ENCODE peak calls at places on chromosomes 1 and 21, in nine cellular contexts. One of them, this sample, is unnamed.

GRCh38 chr1:13828454-13829151 is 128.6 kb downstream of the PRDM2 start:
- DNase-seq in RWPE2: no peak
- DNase-seq in AG04450: no peak
- DNase-seq in ascending aorta: no peak
- DNase-seq in fibroblast of lung: no peak
- DNase-seq in colonic mucosa: peak
- DNase-seq in breast epithelium: peak
- DNase-seq in A549: peak
- DNase-seq in suprapubic skin: peak
- DNase-seq in this sample: no peak

GRCh38 chr21:42031241-42031640 is 21.1 kb upstream of the ZBTB21 start:
- DNase-seq in colonic mucosa: no peak
- DNase-seq in AG04450: no peak
- DNase-seq in suprapubic skin: no peak
- DNase-seq in fibroblast of lung: no peak
- DNase-seq in ascending aorta: no peak
- DNase-seq in A549: no peak
- DNase-seq in RWPE2: no peak
- DNase-seq in breast epithelium: peak
- DNase-seq in this sample: no peak

GRCh38 chr1:157154940-157155514 is 16.8 kb upstream of the ETV3 start:
- DNase-seq in ascending aorta: no peak
- DNase-seq in colonic mucosa: peak
- DNase-seq in suprapubic skin: no peak
- DNase-seq in A549: peak
- DNase-seq in AG04450: no peak
- DNase-seq in breast epithelium: no peak
- DNase-seq in fibroblast of lung: peak
- DNase-seq in RWPE2: no peak
- DNase-seq in this sample: peak

GRCh38 chr1:100075773-100076172 is 57.0 kb downstream of the SASS6 start:
- DNase-seq in ascending aorta: no peak
- DNase-seq in fibroblast of lung: no peak
- DNase-seq in AG04450: no peak
- DNase-seq in colonic mucosa: no peak
- DNase-seq in RWPE2: no peak
- DNase-seq in suprapubic skin: no peak
- DNase-seq in breast epithelium: no peak
- DNase-seq in A549: no peak
- DNase-seq in this sample: no peak

GRCh38 chr1:58575831-58576726 is 973 bp downstream of the TACSTD2 start:
- DNase-seq in ascending aorta: no peak
- DNase-seq in suprapubic skin: no peak
- DNase-seq in RWPE2: peak
- DNase-seq in fibroblast of lung: no peak
- DNase-seq in A549: no peak
- DNase-seq in breast epithelium: no peak
- DNase-seq in AG04450: no peak
- DNase-seq in colonic mucosa: peak
- DNase-seq in this sample: no peak

GRCh38 chr21:23020969-23021368 is 2022.8 kb downstream of the NCAM2 start:
- DNase-seq in colonic mucosa: no peak
- DNase-seq in AG04450: no peak
- DNase-seq in breast epithelium: no peak
- DNase-seq in RWPE2: no peak
- DNase-seq in ascending aorta: no peak
- DNase-seq in fibroblast of lung: no peak
- DNase-seq in A549: no peak
- DNase-seq in suprapubic skin: no peak
- DNase-seq in this sample: no peak

GRCh38 chr21:37874904-37875780 is 41.1 kb downstream of the KCNJ6 start:
- DNase-seq in RWPE2: no peak
- DNase-seq in breast epithelium: no peak
- DNase-seq in fibroblast of lung: no peak
- DNase-seq in AG04450: no peak
- DNase-seq in colonic mucosa: no peak
- DNase-seq in ascending aorta: no peak
- DNase-seq in A549: no peak
- DNase-seq in suprapubic skin: no peak
- DNase-seq in this sample: no peak

GRCh38 chr1:15965228-15965767 is 10.6 kb downstream of the ZBTB17 start:
- DNase-seq in AG04450: no peak
- DNase-seq in colonic mucosa: no peak
- DNase-seq in suprapubic skin: peak
- DNase-seq in A549: no peak
- DNase-seq in RWPE2: no peak
- DNase-seq in breast epithelium: no peak
- DNase-seq in fibroblast of lung: peak
- DNase-seq in ascending aorta: no peak
- DNase-seq in this sample: no peak

GRCh38 chr1:2031546-2032540 is 12.7 kb downstream of the GABRD start:
- DNase-seq in suprapubic skin: no peak
- DNase-seq in fibroblast of lung: no peak
- DNase-seq in colonic mucosa: no peak
- DNase-seq in breast epithelium: peak
- DNase-seq in AG04450: no peak
- DNase-seq in ascending aorta: no peak
- DNase-seq in RWPE2: no peak
- DNase-seq in A549: no peak
- DNase-seq in this sample: no peak

GRCh38 chr1:19909392-19909791 is 14.0 kb downstream of the PLA2G2E start:
- DNase-seq in colonic mucosa: no peak
- DNase-seq in A549: no peak
- DNase-seq in ascending aorta: no peak
- DNase-seq in AG04450: no peak
- DNase-seq in breast epithelium: no peak
- DNase-seq in fibroblast of lung: no peak
- DNase-seq in RWPE2: no peak
- DNase-seq in suprapubic skin: no peak
- DNase-seq in this sample: no peak

DNA sequence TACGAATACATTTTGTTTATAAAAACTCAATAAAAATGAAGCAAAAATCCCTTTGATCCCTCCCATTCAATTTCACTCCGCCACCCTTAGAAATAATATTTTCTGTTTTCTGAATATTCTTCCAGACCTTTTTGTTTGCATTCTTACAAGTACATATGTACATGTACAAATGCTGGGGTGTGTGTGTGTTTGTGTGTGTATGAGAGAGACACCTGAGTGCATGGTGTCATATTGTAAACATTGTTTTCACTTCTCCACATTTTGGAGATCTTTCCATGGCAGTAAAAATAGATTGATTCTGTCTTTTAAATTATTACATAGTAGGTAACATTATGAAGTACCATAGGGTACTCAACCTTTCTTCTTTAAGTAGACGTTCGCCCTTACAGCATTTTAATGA is 1.2 kb upstream of the MPC2 start:
- DNase-seq in fibroblast of lung: no peak
- DNase-seq in A549: peak
- DNase-seq in AG04450: no peak
- DNase-seq in suprapubic skin: no peak
- DNase-seq in breast epithelium: no peak
- DNase-seq in colonic mucosa: no peak
- DNase-seq in RWPE2: no peak
- DNase-seq in ascending aorta: no peak
- DNase-seq in this sample: no peak
- H3K4me3 ChIP-seq in fibroblast of lung: peak
- H3K4me3 ChIP-seq in A549: peak
- H3K4me3 ChIP-seq in AG04450: peak
- H3K4me3 ChIP-seq in suprapubic skin: peak
- H3K4me3 ChIP-seq in breast epithelium: peak
- H3K4me3 ChIP-seq in colonic mucosa: peak
- H3K4me3 ChIP-seq in RWPE2: peak
- H3K4me3 ChIP-seq in ascending aorta: peak
- H3K4me3 ChIP-seq in this sample: peak

GRCh38 chr1:211935448-211935970 is 99.8 kb downstream of the INTS7 start:
- DNase-seq in suprapubic skin: no peak
- DNase-seq in RWPE2: no peak
- DNase-seq in breast epithelium: no peak
- DNase-seq in AG04450: no peak
- DNase-seq in fibroblast of lung: no peak
- DNase-seq in colonic mucosa: no peak
- DNase-seq in A549: no peak
- DNase-seq in ascending aorta: no peak
- DNase-seq in this sample: no peak
- H3K27ac ChIP-seq in suprapubic skin: no peak
- H3K27ac ChIP-seq in RWPE2: no peak
- H3K27ac ChIP-seq in breast epithelium: no peak
- H3K27ac ChIP-seq in AG04450: no peak
- H3K27ac ChIP-seq in fibroblast of lung: no peak
- H3K27ac ChIP-seq in colonic mucosa: no peak
- H3K27ac ChIP-seq in A549: no peak
- H3K27ac ChIP-seq in ascending aorta: no peak
- H3K27ac ChIP-seq in this sample: no peak

GRCh38 chr1:245322673-245323072 is 167.9 kb downstream of the KIF26B start:
- DNase-seq in colonic mucosa: no peak
- DNase-seq in RWPE2: no peak
- DNase-seq in fibroblast of lung: no peak
- DNase-seq in AG04450: no peak
- DNase-seq in breast epithelium: no peak
- DNase-seq in suprapubic skin: no peak
- DNase-seq in ascending aorta: no peak
- DNase-seq in A549: no peak
- DNase-seq in this sample: no peak
- TF ChIP-seq CTCF in colonic mucosa: no peak
- TF ChIP-seq CTCF in RWPE2: peak
- TF ChIP-seq CTCF in fibroblast of lung: no peak
- TF ChIP-seq CTCF in AG04450: no peak
- TF ChIP-seq CTCF in breast epithelium: no peak
- TF ChIP-seq CTCF in suprapubic skin: no peak
- TF ChIP-seq CTCF in ascending aorta: no peak
- TF ChIP-seq CTCF in A549: no peak
- TF ChIP-seq CTCF in this sample: no peak

GRCh38 chr1:201739054-201739453 is 89.9 kb upstream of the IPO9 start:
- DNase-seq in suprapubic skin: no peak
- DNase-seq in A549: no peak
- DNase-seq in breast epithelium: no peak
- DNase-seq in colonic mucosa: no peak
- DNase-seq in AG04450: no peak
- DNase-seq in RWPE2: no peak
- DNase-seq in fibroblast of lung: no peak
- DNase-seq in ascending aorta: no peak
- DNase-seq in this sample: no peak

GRCh38 chr1:201740609-201741231 is 88.2 kb upstream of the IPO9 start:
- DNase-seq in AG04450: no peak
- DNase-seq in RWPE2: no peak
- DNase-seq in breast epithelium: no peak
- DNase-seq in colonic mucosa: no peak
- DNase-seq in ascending aorta: no peak
- DNase-seq in fibroblast of lung: no peak
- DNase-seq in A549: no peak
- DNase-seq in suprapubic skin: no peak
- DNase-seq in this sample: no peak

GRCh38 chr1:201740086-201740541 is 88.8 kb upstream of the IPO9 start:
- DNase-seq in AG04450: no peak
- DNase-seq in colonic mucosa: peak
- DNase-seq in RWPE2: no peak
- DNase-seq in suprapubic skin: no peak
- DNase-seq in breast epithelium: no peak
- DNase-seq in fibroblast of lung: no peak
- DNase-seq in ascending aorta: no peak
- DNase-seq in A549: no peak
- DNase-seq in this sample: no peak

GRCh38 chr1:201737350-201738060 is 91.5 kb upstream of the IPO9 start:
- DNase-seq in breast epithelium: no peak
- DNase-seq in suprapubic skin: no peak
- DNase-seq in fibroblast of lung: peak
- DNase-seq in colonic mucosa: no peak
- DNase-seq in AG04450: no peak
- DNase-seq in ascending aorta: no peak
- DNase-seq in RWPE2: no peak
- DNase-seq in A549: no peak
- DNase-seq in this sample: peak

DNA sequence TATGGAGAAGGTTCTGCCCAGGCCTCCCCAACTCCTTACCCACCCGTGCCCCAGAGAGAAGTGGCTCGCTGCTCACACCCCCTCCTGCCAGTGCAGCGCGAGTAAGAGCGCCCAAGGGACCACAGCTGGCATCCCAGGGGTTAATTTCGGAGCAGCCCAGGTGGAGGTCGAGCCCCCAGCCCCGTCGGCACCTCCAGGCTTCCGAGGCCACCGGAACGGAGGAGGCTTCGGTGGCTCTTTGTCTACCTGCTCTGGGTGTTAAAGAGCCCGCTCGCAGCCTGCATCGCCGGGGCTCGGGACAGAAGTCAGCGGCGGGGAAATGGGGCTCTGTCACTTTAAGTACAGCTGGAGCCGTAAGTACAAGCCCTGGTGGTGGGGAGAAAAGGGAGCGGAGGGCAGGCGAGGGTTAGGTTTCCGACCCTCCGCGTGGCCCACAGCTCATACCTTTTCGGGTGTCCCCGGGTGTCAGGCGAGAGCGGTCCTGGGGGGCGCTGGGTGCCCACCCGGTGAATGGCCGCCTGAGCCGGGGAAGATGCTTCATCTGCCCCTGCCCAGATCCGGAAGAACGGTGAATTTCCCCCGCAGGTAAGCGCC is 89.4 kb upstream of the IPO9 start:
- DNase-seq in A549: no peak
- DNase-seq in breast epithelium: peak
- DNase-seq in colonic mucosa: peak
- DNase-seq in fibroblast of lung: peak
- DNase-seq in AG04450: no peak
- DNase-seq in RWPE2: no peak
- DNase-seq in ascending aorta: no peak
- DNase-seq in suprapubic skin: peak
- DNase-seq in this sample: peak
- H3K4me3 ChIP-seq in A549: no peak
- H3K4me3 ChIP-seq in breast epithelium: peak
- H3K4me3 ChIP-seq in colonic mucosa: peak
- H3K4me3 ChIP-seq in fibroblast of lung: peak
- H3K4me3 ChIP-seq in AG04450: peak
- H3K4me3 ChIP-seq in RWPE2: peak
- H3K4me3 ChIP-seq in ascending aorta: peak
- H3K4me3 ChIP-seq in suprapubic skin: peak
- H3K4me3 ChIP-seq in this sample: peak

DNA sequence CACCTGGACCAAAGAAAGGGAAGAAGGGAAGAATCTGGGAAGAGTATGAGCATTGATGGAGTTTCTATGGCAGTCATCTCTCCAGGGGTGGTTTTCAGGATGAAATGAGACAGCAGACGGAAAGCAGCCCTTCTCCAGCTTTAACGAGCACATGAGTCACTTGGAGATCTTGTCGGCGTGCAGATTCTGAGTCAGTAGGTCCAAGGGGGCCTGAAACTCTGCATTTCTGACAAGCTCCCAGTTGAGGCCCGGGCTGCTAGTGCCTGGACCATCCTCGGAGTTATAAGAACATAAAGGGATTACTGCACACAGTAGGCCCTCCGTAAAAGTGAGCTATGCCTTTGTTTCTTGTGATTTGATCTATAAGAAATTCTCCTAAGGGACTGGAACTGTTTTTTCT is 17.6 kb downstream of the HSPG2 start:
- DNase-seq in breast epithelium: no peak
- DNase-seq in A549: peak
- DNase-seq in ascending aorta: no peak
- DNase-seq in RWPE2: no peak
- DNase-seq in colonic mucosa: no peak
- DNase-seq in AG04450: peak
- DNase-seq in fibroblast of lung: peak
- DNase-seq in suprapubic skin: no peak
- DNase-seq in this sample: no peak
- H3K27ac ChIP-seq in breast epithelium: no peak
- H3K27ac ChIP-seq in A549: peak
- H3K27ac ChIP-seq in ascending aorta: peak
- H3K27ac ChIP-seq in RWPE2: no peak
- H3K27ac ChIP-seq in colonic mucosa: peak
- H3K27ac ChIP-seq in AG04450: peak
- H3K27ac ChIP-seq in fibroblast of lung: peak
- H3K27ac ChIP-seq in suprapubic skin: peak
- H3K27ac ChIP-seq in this sample: peak

This sample was measured in left ventricle myocardium inferior.